ENCODE peak calls at places on chromosomes 4 and X, in six cellular contexts. B is T1000; E is activated CD4-positive, alpha-beta T cell treated with anti-CD3 and anti-CD28 coated beads for 48 hours; Y is sciatic nerve; L is NCI-H510A treated with DMSO at 0.1 percent for 48 hours; J is neural crest cell. T is an unnamed sample.

GRCh38 chr4:121642876-121643585 is 53.7 kb downstream of the ANXA5 start:
- DNase-seq in L (no peak), Y (no peak), B (no peak), E (no peak), J (no peak), T (no peak)

GRCh38 chr4:22410645-22411247 is 105.1 kb downstream of the ADGRA3 start:
- DNase-seq in Y (no peak), J (no peak), E (no peak), B (no peak), L (peak; percentile 30), T (no peak)

GRCh38 chr4:184395451-184395917 is 78.9 kb downstream of the IRF2 start:
- DNase-seq in E (no peak), J (no peak), Y (no peak), B (no peak), L (no peak), T (no peak)

GRCh38 chr4:60201052-60201673 is 999.0 kb upstream of the ADGRL3 start:
- DNase-seq in J (peak; percentile 74), Y (peak; percentile 67), E (peak; percentile 53), B (peak; percentile 29), L (peak; percentile 68), T (peak; percentile 39)

GRCh38 chr4:74447636-74448233 is 2.8 kb downstream of the AREG start:
- DNase-seq in E (no peak), Y (no peak), B (no peak), L (no peak), J (no peak), T (no peak)

GRCh38 chrX:53283099-53283498 is 1.7 kb upstream of the IQSEC2 start:
- DNase-seq in J (no peak), E (no peak), L (no peak), Y (no peak), B (no peak), T (no peak)

GRCh38 chr4:153573881-153574807 is 108.0 kb downstream of the TMEM131L start:
- DNase-seq in J (no peak), E (peak; percentile 60), L (no peak), Y (peak; percentile 77), B (no peak), T (peak; percentile 74)

GRCh38 chr4:98482847-98483806 is 175.3 kb downstream of the TSPAN5 start:
- DNase-seq in Y (no peak), J (no peak), L (no peak), B (no peak), E (peak; percentile 56), T (peak; percentile 67)

GRCh38 chrX:74251006-74251930 is 52.7 kb upstream of the ZCCHC13 start:
- DNase-seq in J (no peak), Y (no peak), B (no peak), E (no peak), L (no peak), T (peak; percentile 59)

GRCh38 chr4:53654300-53654758 is 63.0 kb upstream of the LNX1 start:
- DNase-seq in Y (no peak), J (no peak), L (no peak), E (no peak), B (no peak), T (no peak)

GRCh38 chrX:97481228-97481627 is 597.5 kb downstream of the RPA4 start:
- DNase-seq in J (no peak), B (no peak), E (no peak), L (no peak), Y (no peak), T (no peak)

GRCh38 chr4:171813195-171813955 is at the start of gene GALNTL6:
- DNase-seq in B (peak; percentile 43), J (peak; percentile 18), Y (no peak), E (no peak), L (peak; percentile 9), T (no peak)

GRCh38 chr4:184246426-184246825 is 28.8 kb upstream of the ENPP6 start:
- DNase-seq in J (no peak), Y (no peak), B (no peak), E (no peak), L (no peak), T (no peak)

GRCh38 chrX:93977641-93978040 is 303.6 kb downstream of the FAM133A start:
- DNase-seq in B (no peak), J (no peak), L (no peak), Y (no peak), E (no peak), T (no peak)

GRCh38 chrX:24229400-24229879 is 79.9 kb downstream of the ZFX start:
- DNase-seq in L (no peak), J (no peak), E (no peak), Y (no peak), B (no peak), T (no peak)

GRCh38 chr4:152259866-152260265 is 276.0 kb downstream of the FBXW7 start:
- DNase-seq in J (no peak), B (no peak), E (no peak), L (no peak), Y (no peak), T (peak; percentile 65)

GRCh38 chr4:22897520-22898108 is 204.9 kb downstream of the GBA3 start:
- DNase-seq in B (peak; percentile 41), Y (no peak), E (peak; percentile 29), J (peak; percentile 42), L (peak; percentile 20), T (peak; percentile 21)

GRCh38 chr4:156584100-156584499 is 387.5 kb downstream of the PDGFC start:
- DNase-seq in Y (no peak), B (no peak), L (no peak), J (no peak), E (no peak), T (no peak)

GRCh38 chr4:38078590-38079381 is 118.6 kb downstream of the PTTG2 start:
- DNase-seq in E (peak; percentile 20), L (no peak), Y (no peak), B (peak; percentile 18), J (no peak), T (peak; percentile 73)

GRCh38 chrX:118976599-118977340 is 2.4 kb downstream of the LONRF3 start:
- DNase-seq in J (no peak), L (peak; percentile 35), Y (peak; percentile 69), B (no peak), E (peak; percentile 23), T (peak; percentile 27)

GRCh38 chr4:81378398-81378797 is 93.3 kb downstream of the RASGEF1B start:
- DNase-seq in Y (no peak), J (no peak), E (no peak), B (no peak), L (peak; percentile 22), T (no peak)

GRCh38 chr4:102657206-102657605 is 103.6 kb downstream of the MANBA start:
- DNase-seq in E (no peak), Y (no peak), L (no peak), J (no peak), B (no peak), T (no peak)

GRCh38 chrX:134251241-134251640 is 14.3 kb downstream of the CCDC160 start:
- DNase-seq in J (no peak), Y (no peak), L (no peak), B (no peak), E (no peak), T (no peak)

GRCh38 chrX:81336455-81337144 is 134.7 kb downstream of the SH3BGRL start:
- DNase-seq in Y (peak; percentile 36), L (no peak), B (no peak), E (no peak), J (no peak), T (no peak)

GRCh38 chr4:70505152-70505748 is 13.1 kb upstream of the AMTN start:
- DNase-seq in E (peak; percentile 66), J (peak; percentile 68), Y (peak; percentile 67), B (peak; percentile 16), L (peak; percentile 72), T (peak; percentile 45)

GRCh38 chr4:8329859-8330761 is 60.6 kb downstream of the HTRA3 start:
- DNase-seq in L (no peak), J (no peak), E (no peak), B (no peak), Y (peak; percentile 51), T (no peak)

GRCh38 chrX:6226053-6226645 is 2.5 kb downstream of the NLGN4X start:
- DNase-seq in Y (peak; percentile 63), L (no peak), E (no peak), J (peak; percentile 66), B (peak; percentile 0), T (no peak)

GRCh38 chrX:7574325-7574724 is 268.6 kb upstream of the VCX start:
- DNase-seq in J (peak; percentile 48), E (no peak), Y (no peak), L (no peak), B (no peak), T (peak; percentile 11)

GRCh38 chr4:48746608-48747374 is 33.3 kb downstream of the FRYL start:
- DNase-seq in Y (no peak), J (no peak), L (no peak), B (no peak), E (no peak), T (no peak)

GRCh38 chrX:140053841-140054240 is 88.5 kb upstream of the CXorf66 start:
- DNase-seq in L (no peak), Y (no peak), J (no peak), B (no peak), E (no peak), T (no peak)

GRCh38 chr4:53906786-53907185 is 157.6 kb downstream of the CHIC2 start:
- DNase-seq in B (no peak), L (peak; percentile 53), Y (no peak), J (no peak), E (no peak), T (no peak)

GRCh38 chr4:163070023-163070422 is 96.7 kb downstream of the NAF1 start:
- DNase-seq in E (no peak), L (no peak), J (no peak), Y (no peak), B (no peak), T (peak; percentile 20)

GRCh38 chrX:16702700-16703599 is 9.5 kb downstream of the CTPS2 start:
- DNase-seq in J (no peak), L (no peak), Y (no peak), B (no peak), E (no peak), T (no peak)

GRCh38 chrX:38089173-38089982 is 83.0 kb downstream of the SYTL5 start:
- DNase-seq in E (no peak), Y (no peak), B (no peak), L (no peak), J (no peak), T (no peak)

GRCh38 chr4:40626183-40626990 is 3.3 kb downstream of the RBM47 start:
- DNase-seq in E (peak; percentile 40), J (no peak), B (no peak), L (peak; percentile 27), Y (no peak), T (peak; percentile 25)

GRCh38 chr4:64584981-64585557 is 175.8 kb upstream of the TECRL start:
- DNase-seq in Y (no peak), J (no peak), L (peak; percentile 5), B (no peak), E (peak; percentile 11), T (peak; percentile 8)

GRCh38 chr4:153969542-153969941 is 180.7 kb upstream of the SFRP2 start:
- DNase-seq in L (no peak), B (no peak), Y (no peak), E (no peak), J (no peak), T (no peak)

GRCh38 chr4:108018038-108018883 is 28.6 kb downstream of the HADH start:
- DNase-seq in E (peak; percentile 89), B (peak; percentile 47), J (peak; percentile 90), L (peak; percentile 52), Y (peak; percentile 90), T (peak; percentile 75)